ENCODE peak calls at places on chromosome 13, in seven cellular contexts. One of them, this sample, is unnamed.

GRCh38 chr13:68736961-68737360 is 1370.7 kb upstream of the ATXN8OS start:
- DNase-seq in body of pancreas: no peak
- DNase-seq in prostate gland: no peak
- DNase-seq in colonic mucosa: no peak
- DNase-seq in Panc1: no peak
- DNase-seq in Caco-2: no peak
- DNase-seq in adrenal gland: no peak
- DNase-seq in this sample: no peak

GRCh38 chr13:91740811-91741210 is 342.4 kb downstream of the GPC5 start:
- DNase-seq in body of pancreas: no peak
- DNase-seq in prostate gland: no peak
- DNase-seq in colonic mucosa: no peak
- DNase-seq in Panc1: no peak
- DNase-seq in Caco-2: no peak
- DNase-seq in adrenal gland: no peak
- DNase-seq in this sample: no peak

GRCh38 chr13:36998624-36999041 is 507 bp downstream of the ALG5 start:
- DNase-seq in body of pancreas: peak; percentile 28
- DNase-seq in prostate gland: no peak
- DNase-seq in colonic mucosa: peak; percentile 35
- DNase-seq in Panc1: no peak
- DNase-seq in Caco-2: peak; percentile 44
- DNase-seq in adrenal gland: no peak
- DNase-seq in this sample: peak; percentile 7

GRCh38 chr13:26022538-26023292 is 29.1 kb downstream of the SHISA2 start:
- DNase-seq in body of pancreas: peak; percentile 69
- DNase-seq in prostate gland: peak; percentile 55
- DNase-seq in colonic mucosa: no peak
- DNase-seq in Panc1: peak; percentile 46
- DNase-seq in Caco-2: peak; percentile 84
- DNase-seq in adrenal gland: peak; percentile 80
- DNase-seq in this sample: no peak

GRCh38 chr13:92572190-92572589 is 654.4 kb upstream of the GPC6 start:
- DNase-seq in body of pancreas: no peak
- DNase-seq in prostate gland: no peak
- DNase-seq in colonic mucosa: no peak
- DNase-seq in Panc1: no peak
- DNase-seq in Caco-2: no peak
- DNase-seq in adrenal gland: no peak
- DNase-seq in this sample: no peak

GRCh38 chr13:108947551-108948030 is 318.2 kb downstream of the MYO16 start:
- DNase-seq in body of pancreas: no peak
- DNase-seq in prostate gland: no peak
- DNase-seq in colonic mucosa: no peak
- DNase-seq in Panc1: no peak
- DNase-seq in Caco-2: no peak
- DNase-seq in adrenal gland: no peak
- DNase-seq in this sample: no peak

GRCh38 chr13:100694722-100695644 is 20.4 kb upstream of the TMTC4 start:
- DNase-seq in body of pancreas: peak; percentile 34
- DNase-seq in prostate gland: no peak
- DNase-seq in colonic mucosa: peak; percentile 28
- DNase-seq in Panc1: no peak
- DNase-seq in Caco-2: peak; percentile 41
- DNase-seq in adrenal gland: peak; percentile 86
- DNase-seq in this sample: no peak

GRCh38 chr13:97340399-97340798 is 93.6 kb upstream of the RAP2A start:
- DNase-seq in body of pancreas: no peak
- DNase-seq in prostate gland: no peak
- DNase-seq in colonic mucosa: no peak
- DNase-seq in Panc1: no peak
- DNase-seq in Caco-2: no peak
- DNase-seq in adrenal gland: no peak
- DNase-seq in this sample: no peak

GRCh38 chr13:19985219-19985556 is 26.7 kb downstream of the ZMYM2 start:
- DNase-seq in body of pancreas: no peak
- DNase-seq in prostate gland: no peak
- DNase-seq in colonic mucosa: no peak
- DNase-seq in Panc1: no peak
- DNase-seq in Caco-2: no peak
- DNase-seq in adrenal gland: no peak
- DNase-seq in this sample: no peak

GRCh38 chr13:114002009-114002544 is 28.2 kb upstream of the C13orf46 start:
- DNase-seq in body of pancreas: no peak
- DNase-seq in prostate gland: no peak
- DNase-seq in colonic mucosa: no peak
- DNase-seq in Panc1: no peak
- DNase-seq in Caco-2: no peak
- DNase-seq in adrenal gland: no peak
- DNase-seq in this sample: no peak

GRCh38 chr13:60335531-60335930 is 61.5 kb upstream of the TDRD3 start:
- DNase-seq in body of pancreas: no peak
- DNase-seq in prostate gland: no peak
- DNase-seq in colonic mucosa: no peak
- DNase-seq in Panc1: no peak
- DNase-seq in Caco-2: no peak
- DNase-seq in adrenal gland: no peak
- DNase-seq in this sample: no peak

GRCh38 chr13:20332361-20333096 is 100.4 kb upstream of the GJB6 start:
- DNase-seq in body of pancreas: no peak
- DNase-seq in prostate gland: no peak
- DNase-seq in colonic mucosa: no peak
- DNase-seq in Panc1: no peak
- DNase-seq in Caco-2: no peak
- DNase-seq in adrenal gland: no peak
- DNase-seq in this sample: no peak

GRCh38 chr13:23175920-23176319 is 4.9 kb upstream of the SGCG start:
- DNase-seq in body of pancreas: no peak
- DNase-seq in prostate gland: no peak
- DNase-seq in colonic mucosa: no peak
- DNase-seq in Panc1: no peak
- DNase-seq in Caco-2: no peak
- DNase-seq in adrenal gland: no peak
- DNase-seq in this sample: no peak

GRCh38 chr13:22112956-22113750 is 442.3 kb downstream of the FGF9 start:
- DNase-seq in body of pancreas: no peak
- DNase-seq in prostate gland: no peak
- DNase-seq in colonic mucosa: no peak
- DNase-seq in Panc1: no peak
- DNase-seq in Caco-2: no peak
- DNase-seq in adrenal gland: no peak
- DNase-seq in this sample: no peak

GRCh38 chr13:26254583-26255102 is 714 bp downstream of the CDK8 start:
- DNase-seq in body of pancreas: peak; percentile 65
- DNase-seq in prostate gland: peak; percentile 62
- DNase-seq in colonic mucosa: peak; percentile 65
- DNase-seq in Panc1: no peak
- DNase-seq in Caco-2: peak; percentile 70
- DNase-seq in adrenal gland: peak; percentile 58
- DNase-seq in this sample: peak; percentile 12

GRCh38 chr13:102965802-102966201 is 100.4 kb downstream of the SLC10A2 start:
- DNase-seq in body of pancreas: no peak
- DNase-seq in prostate gland: no peak
- DNase-seq in colonic mucosa: no peak
- DNase-seq in Panc1: no peak
- DNase-seq in Caco-2: no peak
- DNase-seq in adrenal gland: no peak
- DNase-seq in this sample: no peak

GRCh38 chr13:42715909-42716308 is 65.5 kb upstream of the FAM216B start:
- DNase-seq in body of pancreas: no peak
- DNase-seq in prostate gland: no peak
- DNase-seq in colonic mucosa: no peak
- DNase-seq in Panc1: no peak
- DNase-seq in Caco-2: no peak
- DNase-seq in adrenal gland: no peak
- DNase-seq in this sample: no peak

GRCh38 chr13:42720858-42721219 is 60.5 kb upstream of the FAM216B start:
- DNase-seq in body of pancreas: no peak
- DNase-seq in prostate gland: no peak
- DNase-seq in colonic mucosa: no peak
- DNase-seq in Panc1: no peak
- DNase-seq in Caco-2: no peak
- DNase-seq in adrenal gland: no peak
- DNase-seq in this sample: no peak

GRCh38 chr13:42722883-42723539 is 58.4 kb upstream of the FAM216B start:
- DNase-seq in body of pancreas: no peak
- DNase-seq in prostate gland: no peak
- DNase-seq in colonic mucosa: no peak
- DNase-seq in Panc1: no peak
- DNase-seq in Caco-2: no peak
- DNase-seq in adrenal gland: no peak
- DNase-seq in this sample: no peak

DNA sequence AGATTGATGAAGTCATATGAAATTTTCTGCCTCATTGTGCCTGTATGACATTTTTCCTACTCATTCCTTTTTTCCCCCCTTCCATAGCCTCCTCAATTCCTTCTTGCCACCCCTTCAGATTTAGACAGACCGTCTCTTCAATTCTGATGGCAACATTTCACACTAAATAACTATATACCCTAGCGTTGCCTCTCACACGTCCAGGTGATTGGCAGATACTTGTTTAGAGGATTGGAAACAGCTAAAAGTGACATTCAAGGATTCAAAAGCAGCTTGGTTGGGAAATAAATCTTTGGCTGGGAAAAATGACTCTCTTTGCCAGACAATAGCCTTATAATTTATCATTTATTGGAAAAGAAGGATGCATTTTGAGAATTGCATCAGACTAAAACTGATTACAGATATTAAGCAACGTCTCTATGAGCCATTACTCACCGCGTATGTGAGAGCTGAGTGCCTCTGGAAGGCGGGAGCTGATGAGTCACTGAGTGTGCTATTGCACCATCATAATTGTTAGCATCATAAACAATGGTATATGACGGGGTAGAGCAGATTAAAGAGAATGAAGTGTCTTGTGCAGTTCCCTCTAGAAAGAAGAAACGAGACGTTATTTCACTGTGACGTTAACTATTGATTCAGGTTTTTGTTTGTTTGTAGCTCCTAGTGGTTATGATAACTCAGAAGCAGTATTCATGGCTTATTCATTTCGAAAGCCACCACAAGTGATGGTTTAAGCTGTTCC is 61.1 kb upstream of the FAM216B start:
- DNase-seq in body of pancreas: no peak
- DNase-seq in prostate gland: no peak
- DNase-seq in colonic mucosa: peak; percentile 19
- DNase-seq in Panc1: peak; percentile 22
- DNase-seq in Caco-2: peak; percentile 52
- DNase-seq in adrenal gland: peak; percentile 71
- DNase-seq in this sample: no peak
- H3K4me1 ChIP-seq in body of pancreas: no peaks in the 10 kb centered on the region
- H3K4me1 ChIP-seq in prostate gland: no peaks in the 10 kb centered on the region
- H3K4me1 ChIP-seq in colonic mucosa: no peaks in the 10 kb centered on the region
- H3K4me1 ChIP-seq in Panc1: no peaks in the 10 kb centered on the region
- H3K4me1 ChIP-seq in Caco-2: no peaks in the 10 kb centered on the region
- H3K4me1 ChIP-seq in adrenal gland: no peaks in the 10 kb centered on the region
- H3K4me1 ChIP-seq in this sample: no peaks in the 10 kb centered on the region

GRCh38 chr13:41587490-41587889 is 130.1 kb downstream of the RGCC start:
- DNase-seq in body of pancreas: no peak
- DNase-seq in prostate gland: no peak
- DNase-seq in colonic mucosa: no peak
- DNase-seq in Panc1: no peak
- DNase-seq in Caco-2: no peak
- DNase-seq in adrenal gland: no peak
- DNase-seq in this sample: no peak
- TF ChIP-seq CTCF in body of pancreas: no peak
- TF ChIP-seq CTCF in prostate gland: no peak
- TF ChIP-seq CTCF in colonic mucosa: no peak
- TF ChIP-seq CTCF in Panc1: no peak
- TF ChIP-seq CTCF in Caco-2: no peak
- TF ChIP-seq CTCF in adrenal gland: no peak
- TF ChIP-seq CTCF in this sample: no peak

DNA sequence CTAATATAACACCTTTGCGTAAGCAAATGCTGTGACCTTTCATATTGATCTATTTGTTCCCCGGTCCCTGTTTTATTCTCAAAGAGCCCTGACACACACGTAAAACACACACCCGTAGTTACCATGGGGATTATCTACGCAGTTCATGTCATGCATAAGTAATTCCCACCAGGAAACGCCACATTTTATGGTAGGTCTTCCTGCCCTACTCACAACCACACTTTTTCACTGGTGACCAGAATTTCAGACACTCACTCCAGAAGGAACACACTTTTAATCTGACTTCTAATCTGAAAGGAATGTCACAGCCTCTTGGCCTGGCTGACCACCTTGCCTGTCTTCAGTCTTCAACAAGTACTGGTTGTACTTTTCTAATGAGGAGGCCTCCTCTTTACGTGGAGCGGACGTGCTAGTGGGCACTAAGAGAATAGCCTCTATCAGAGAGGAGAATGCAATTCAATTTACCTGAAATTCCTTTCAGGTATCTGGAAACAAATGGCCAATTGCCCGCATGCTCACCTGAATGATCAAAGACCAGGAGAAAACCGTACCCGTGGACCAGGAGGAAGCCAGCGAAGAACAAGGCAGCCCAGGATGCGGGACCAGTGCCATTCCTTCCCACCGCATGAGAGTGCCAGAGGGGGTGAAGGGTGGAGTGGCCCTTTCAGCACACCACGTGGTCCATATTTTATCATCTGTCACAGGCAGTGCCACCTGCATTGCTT is 46.6 kb downstream of the SLC7A1 start:
- DNase-seq in body of pancreas: peak; percentile 48
- DNase-seq in prostate gland: no peak
- DNase-seq in colonic mucosa: peak; percentile 64
- DNase-seq in Panc1: no peak
- DNase-seq in Caco-2: no peak
- DNase-seq in adrenal gland: no peak
- DNase-seq in this sample: no peak
- H3K36me3 ChIP-seq in body of pancreas: no peaks in the 10 kb centered on the region
- H3K36me3 ChIP-seq in prostate gland: no peaks in the 10 kb centered on the region
- H3K36me3 ChIP-seq in colonic mucosa: no peaks in the 10 kb centered on the region
- H3K36me3 ChIP-seq in Panc1: no peaks in the 10 kb centered on the region
- H3K36me3 ChIP-seq in Caco-2: no peaks in the 10 kb centered on the region
- H3K36me3 ChIP-seq in adrenal gland: no peaks in the 10 kb centered on the region
- H3K36me3 ChIP-seq in this sample: no peaks in the 10 kb centered on the region

GRCh38 chr13:30377312-30377685 is 45.0 kb upstream of the UBE2L5 start:
- DNase-seq in body of pancreas: no peak
- DNase-seq in prostate gland: no peak
- DNase-seq in colonic mucosa: no peak
- DNase-seq in Panc1: no peak
- DNase-seq in Caco-2: no peak
- DNase-seq in adrenal gland: no peak
- DNase-seq in this sample: no peak

GRCh38 chr13:30373727-30374126 is 48.6 kb upstream of the UBE2L5 start:
- DNase-seq in body of pancreas: no peak
- DNase-seq in prostate gland: no peak
- DNase-seq in colonic mucosa: no peak
- DNase-seq in Panc1: no peak
- DNase-seq in Caco-2: no peak
- DNase-seq in adrenal gland: no peak
- DNase-seq in this sample: peak; percentile 58

GRCh38 chr13:30371649-30372265 is 50.5 kb upstream of the UBE2L5 start:
- DNase-seq in body of pancreas: peak; percentile 47
- DNase-seq in prostate gland: peak; percentile 54
- DNase-seq in colonic mucosa: peak; percentile 80
- DNase-seq in Panc1: no peak
- DNase-seq in Caco-2: peak; percentile 8
- DNase-seq in adrenal gland: no peak
- DNase-seq in this sample: peak; percentile 80

GRCh38 chr13:30376426-30377311 is 45.6 kb upstream of the UBE2L5 start:
- DNase-seq in body of pancreas: no peak
- DNase-seq in prostate gland: no peak
- DNase-seq in colonic mucosa: peak; percentile 69
- DNase-seq in Panc1: no peak
- DNase-seq in Caco-2: peak; percentile 12
- DNase-seq in adrenal gland: no peak
- DNase-seq in this sample: peak; percentile 76

GRCh38 chr13:30375436-30375835 is 46.9 kb upstream of the UBE2L5 start:
- DNase-seq in body of pancreas: no peak
- DNase-seq in prostate gland: no peak
- DNase-seq in colonic mucosa: no peak
- DNase-seq in Panc1: no peak
- DNase-seq in Caco-2: no peak
- DNase-seq in adrenal gland: no peak
- DNase-seq in this sample: peak; percentile 37
- H3K4me1 ChIP-seq in body of pancreas: peaks cover 8% of the 10 kb centered on the region
- H3K4me1 ChIP-seq in prostate gland: no peaks in the 10 kb centered on the region
- H3K4me1 ChIP-seq in colonic mucosa: no peaks in the 10 kb centered on the region
- H3K4me1 ChIP-seq in Panc1: no peaks in the 10 kb centered on the region
- H3K4me1 ChIP-seq in Caco-2: peaks cover 5% of the 10 kb centered on the region
- H3K4me1 ChIP-seq in adrenal gland: no peaks in the 10 kb centered on the region
- H3K4me1 ChIP-seq in this sample: peaks cover 36% of the 10 kb centered on the region